ENCODE peak calls at places on chromosomes 3 and 15, in six cellular contexts. One of them, this sample, is unnamed.

GRCh38 chr3:99287876-99288275 is 350.5 kb upstream of the COL8A1 start:
- DNase-seq in AG10803: no peak
- DNase-seq in fibroblast of pulmonary artery: no peak
- DNase-seq in thoracic aorta: no peak
- DNase-seq in A549: no peak
- DNase-seq in cardiac muscle cell: no peak
- DNase-seq in this sample: no peak

GRCh38 chr3:197339841-197340520 is 41.6 kb upstream of the DLG1 start:
- DNase-seq in AG10803: peak
- DNase-seq in fibroblast of pulmonary artery: peak
- DNase-seq in thoracic aorta: no peak
- DNase-seq in A549: no peak
- DNase-seq in cardiac muscle cell: peak
- DNase-seq in this sample: peak

GRCh38 chr15:60179786-60180391 is 175.8 kb downstream of the FOXB1 start:
- DNase-seq in AG10803: peak
- DNase-seq in fibroblast of pulmonary artery: peak
- DNase-seq in thoracic aorta: no peak
- DNase-seq in A549: peak
- DNase-seq in cardiac muscle cell: peak
- DNase-seq in this sample: peak

GRCh38 chr3:77489216-77489615 is 449.3 kb downstream of the ROBO2 start:
- DNase-seq in AG10803: no peak
- DNase-seq in fibroblast of pulmonary artery: no peak
- DNase-seq in thoracic aorta: no peak
- DNase-seq in A549: no peak
- DNase-seq in cardiac muscle cell: no peak
- DNase-seq in this sample: no peak

GRCh38 chr3:105504440-105504951 is 137.8 kb downstream of the ALCAM start:
- DNase-seq in AG10803: no peak
- DNase-seq in fibroblast of pulmonary artery: no peak
- DNase-seq in thoracic aorta: no peak
- DNase-seq in A549: no peak
- DNase-seq in cardiac muscle cell: no peak
- DNase-seq in this sample: no peak

GRCh38 chr3:111173906-111174305 is 102.3 kb downstream of the NECTIN3 start:
- DNase-seq in AG10803: no peak
- DNase-seq in fibroblast of pulmonary artery: no peak
- DNase-seq in thoracic aorta: no peak
- DNase-seq in A549: no peak
- DNase-seq in cardiac muscle cell: no peak
- DNase-seq in this sample: no peak

GRCh38 chr3:24781454-24781853 is 286.8 kb upstream of the THRB start:
- DNase-seq in AG10803: no peak
- DNase-seq in fibroblast of pulmonary artery: no peak
- DNase-seq in thoracic aorta: no peak
- DNase-seq in A549: no peak
- DNase-seq in cardiac muscle cell: no peak
- DNase-seq in this sample: no peak

GRCh38 chr3:141763088-141763750 is at the start of gene GRK7:
- DNase-seq in AG10803: no peak
- DNase-seq in fibroblast of pulmonary artery: no peak
- DNase-seq in thoracic aorta: no peak
- DNase-seq in A549: no peak
- DNase-seq in cardiac muscle cell: no peak
- DNase-seq in this sample: no peak

GRCh38 chr3:194380300-194380699 is 10.8 kb upstream of the LRRC15 start:
- DNase-seq in AG10803: no peak
- DNase-seq in fibroblast of pulmonary artery: no peak
- DNase-seq in thoracic aorta: no peak
- DNase-seq in A549: no peak
- DNase-seq in cardiac muscle cell: no peak
- DNase-seq in this sample: no peak

GRCh38 chr15:35560258-35560657 is 14.3 kb upstream of the DPH6 start:
- DNase-seq in AG10803: no peak
- DNase-seq in fibroblast of pulmonary artery: no peak
- DNase-seq in thoracic aorta: no peak
- DNase-seq in A549: no peak
- DNase-seq in cardiac muscle cell: no peak
- DNase-seq in this sample: no peak

GRCh38 chr15:59276225-59277178 is 69.9 kb downstream of the LDHAL6B start:
- DNase-seq in AG10803: no peak
- DNase-seq in fibroblast of pulmonary artery: no peak
- DNase-seq in thoracic aorta: no peak
- DNase-seq in A549: peak
- DNase-seq in cardiac muscle cell: no peak
- DNase-seq in this sample: no peak

GRCh38 chr3:112304611-112305010 is 10.6 kb upstream of the SLC9C1 start:
- DNase-seq in AG10803: peak
- DNase-seq in fibroblast of pulmonary artery: peak
- DNase-seq in thoracic aorta: no peak
- DNase-seq in A549: no peak
- DNase-seq in cardiac muscle cell: peak
- DNase-seq in this sample: no peak

GRCh38 chr15:46126581-46126980 is 491.8 kb downstream of the SQOR start:
- DNase-seq in AG10803: peak
- DNase-seq in fibroblast of pulmonary artery: peak
- DNase-seq in thoracic aorta: no peak
- DNase-seq in A549: no peak
- DNase-seq in cardiac muscle cell: no peak
- DNase-seq in this sample: no peak

GRCh38 chr15:32936283-32936918 is 218.6 kb downstream of the GREM1 start:
- DNase-seq in AG10803: peak
- DNase-seq in fibroblast of pulmonary artery: peak
- DNase-seq in thoracic aorta: no peak
- DNase-seq in A549: peak
- DNase-seq in cardiac muscle cell: peak
- DNase-seq in this sample: no peak

GRCh38 chr3:43735618-43736017 is 44.9 kb downstream of the ABHD5 start:
- DNase-seq in AG10803: no peak
- DNase-seq in fibroblast of pulmonary artery: no peak
- DNase-seq in thoracic aorta: no peak
- DNase-seq in A549: no peak
- DNase-seq in cardiac muscle cell: no peak
- DNase-seq in this sample: no peak

GRCh38 chr3:50676031-50676705 is 1.4 kb downstream of the DOCK3 start:
- DNase-seq in AG10803: no peak
- DNase-seq in fibroblast of pulmonary artery: no peak
- DNase-seq in thoracic aorta: no peak
- DNase-seq in A549: no peak
- DNase-seq in cardiac muscle cell: no peak
- DNase-seq in this sample: no peak

GRCh38 chr3:154926721-154927120 is 153.4 kb upstream of the MME start:
- DNase-seq in AG10803: peak
- DNase-seq in fibroblast of pulmonary artery: no peak
- DNase-seq in thoracic aorta: no peak
- DNase-seq in A549: no peak
- DNase-seq in cardiac muscle cell: no peak
- DNase-seq in this sample: no peak

GRCh38 chr15:78364233-78364632 is 24.1 kb downstream of the CRABP1 start:
- DNase-seq in AG10803: peak
- DNase-seq in fibroblast of pulmonary artery: no peak
- DNase-seq in thoracic aorta: no peak
- DNase-seq in A549: no peak
- DNase-seq in cardiac muscle cell: no peak
- DNase-seq in this sample: no peak

GRCh38 chr3:69791111-69791510 is 51.8 kb downstream of the MITF start:
- DNase-seq in AG10803: peak
- DNase-seq in fibroblast of pulmonary artery: peak
- DNase-seq in thoracic aorta: peak
- DNase-seq in A549: no peak
- DNase-seq in cardiac muscle cell: peak
- DNase-seq in this sample: peak

GRCh38 chr3:124888482-124889441 is 1.6 kb upstream of the ITGB5 start:
- DNase-seq in AG10803: no peak
- DNase-seq in fibroblast of pulmonary artery: no peak
- DNase-seq in thoracic aorta: no peak
- DNase-seq in A549: no peak
- DNase-seq in cardiac muscle cell: no peak
- DNase-seq in this sample: no peak

GRCh38 chr3:102748646-102749045 is 313.8 kb downstream of the ZPLD1 start:
- DNase-seq in AG10803: no peak
- DNase-seq in fibroblast of pulmonary artery: no peak
- DNase-seq in thoracic aorta: no peak
- DNase-seq in A549: no peak
- DNase-seq in cardiac muscle cell: no peak
- DNase-seq in this sample: no peak

GRCh38 chr15:49521802-49522201 is 98.8 kb downstream of the FGF7 start:
- DNase-seq in AG10803: no peak
- DNase-seq in fibroblast of pulmonary artery: peak
- DNase-seq in thoracic aorta: no peak
- DNase-seq in A549: no peak
- DNase-seq in cardiac muscle cell: peak
- DNase-seq in this sample: no peak

GRCh38 chr3:63863150-63864007 is at the start of the genes ATXN7 and THOC7:
- DNase-seq in AG10803: peak
- DNase-seq in fibroblast of pulmonary artery: peak
- DNase-seq in thoracic aorta: peak
- DNase-seq in A549: peak
- DNase-seq in cardiac muscle cell: peak
- DNase-seq in this sample: no peak

GRCh38 chr3:9397911-9398714 is 698 bp downstream of the SETD5 start:
- DNase-seq in AG10803: peak
- DNase-seq in fibroblast of pulmonary artery: peak
- DNase-seq in thoracic aorta: peak
- DNase-seq in A549: no peak
- DNase-seq in cardiac muscle cell: peak
- DNase-seq in this sample: no peak

DNA sequence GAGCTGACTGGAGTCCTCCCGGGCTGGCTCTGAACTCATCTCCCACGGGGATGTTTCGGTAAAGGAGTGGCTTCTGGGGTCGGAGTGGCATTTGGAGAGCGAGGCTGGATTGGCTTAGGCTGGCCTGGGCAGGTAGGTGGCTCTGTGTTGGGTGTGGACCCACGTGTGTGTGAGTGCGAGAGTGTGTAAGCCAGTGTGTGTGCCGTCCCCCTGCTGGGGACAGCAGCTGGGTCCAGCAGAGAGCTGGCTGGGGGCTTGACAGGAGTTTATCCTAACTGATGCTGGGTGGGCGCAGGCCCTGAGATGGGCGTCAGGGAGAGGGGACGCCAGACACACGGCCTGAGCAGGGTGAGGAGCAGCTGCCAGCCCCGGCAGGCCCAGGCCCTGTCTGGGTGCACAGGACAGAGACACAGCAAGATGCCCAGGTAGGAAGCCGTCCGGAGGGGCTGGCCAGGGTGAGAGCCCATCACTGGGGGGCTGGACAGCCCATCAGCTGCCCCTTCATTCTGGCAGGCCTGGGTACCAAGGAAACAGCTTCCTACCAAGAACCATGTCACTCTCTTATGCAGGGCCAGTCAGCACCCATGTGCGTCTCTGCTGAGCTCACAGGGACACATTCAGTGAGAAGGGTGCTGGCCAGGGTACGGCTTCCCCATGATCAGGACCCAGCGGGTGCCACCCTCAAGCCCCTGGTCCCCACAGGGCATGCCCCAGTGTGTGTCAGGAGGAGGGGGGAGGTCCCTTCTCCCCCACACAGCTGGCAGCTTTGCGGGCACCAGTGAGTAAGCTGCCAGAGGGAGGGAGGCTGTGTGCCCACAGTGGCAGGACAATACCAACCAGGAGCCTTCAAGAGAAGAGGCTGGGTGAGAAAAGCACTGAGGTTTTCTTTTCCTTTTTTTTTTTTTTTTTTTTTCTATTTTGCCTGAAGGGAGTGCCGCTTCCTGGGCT is 1.1 kb downstream of the PAK6 start:
- DNase-seq in AG10803: no peak
- DNase-seq in fibroblast of pulmonary artery: no peak
- DNase-seq in thoracic aorta: no peak
- DNase-seq in A549: no peak
- DNase-seq in cardiac muscle cell: no peak
- DNase-seq in this sample: no peak
- H3K4me3 ChIP-seq in AG10803: no peak
- H3K4me3 ChIP-seq in fibroblast of pulmonary artery: no peak
- H3K4me3 ChIP-seq in thoracic aorta: no peak
- H3K4me3 ChIP-seq in A549: no peak
- H3K4me3 ChIP-seq in cardiac muscle cell: no peak
- H3K4me3 ChIP-seq in this sample: no peak

GRCh38 chr3:13935494-13936094 is 55.7 kb upstream of the WNT7A start:
- DNase-seq in AG10803: no peak
- DNase-seq in fibroblast of pulmonary artery: no peak
- DNase-seq in thoracic aorta: no peak
- DNase-seq in A549: no peak
- DNase-seq in cardiac muscle cell: no peak
- DNase-seq in this sample: no peak

GRCh38 chr3:13931172-13931571 is 51.3 kb upstream of the WNT7A start:
- DNase-seq in AG10803: no peak
- DNase-seq in fibroblast of pulmonary artery: no peak
- DNase-seq in thoracic aorta: no peak
- DNase-seq in A549: no peak
- DNase-seq in cardiac muscle cell: no peak
- DNase-seq in this sample: no peak

GRCh38 chr3:13934315-13934714 is 54.4 kb upstream of the WNT7A start:
- DNase-seq in AG10803: no peak
- DNase-seq in fibroblast of pulmonary artery: no peak
- DNase-seq in thoracic aorta: no peak
- DNase-seq in A549: no peak
- DNase-seq in cardiac muscle cell: no peak
- DNase-seq in this sample: no peak

GRCh38 chr3:13934813-13935212 is 54.9 kb upstream of the WNT7A start:
- DNase-seq in AG10803: no peak
- DNase-seq in fibroblast of pulmonary artery: no peak
- DNase-seq in thoracic aorta: no peak
- DNase-seq in A549: no peak
- DNase-seq in cardiac muscle cell: no peak
- DNase-seq in this sample: no peak

GRCh38 chr3:13932578-13933295 is 52.9 kb upstream of the WNT7A start:
- DNase-seq in AG10803: no peak
- DNase-seq in fibroblast of pulmonary artery: no peak
- DNase-seq in thoracic aorta: no peak
- DNase-seq in A549: no peak
- DNase-seq in cardiac muscle cell: peak
- DNase-seq in this sample: no peak
- H3K4me3 ChIP-seq in AG10803: peak
- H3K4me3 ChIP-seq in fibroblast of pulmonary artery: no peak
- H3K4me3 ChIP-seq in thoracic aorta: peak
- H3K4me3 ChIP-seq in A549: no peak
- H3K4me3 ChIP-seq in cardiac muscle cell: no peak
- H3K4me3 ChIP-seq in this sample: peak

GRCh38 chr3:149969945-149970715 is 565 bp downstream of the PFN2 start:
- DNase-seq in AG10803: peak
- DNase-seq in fibroblast of pulmonary artery: peak
- DNase-seq in thoracic aorta: no peak
- DNase-seq in A549: peak
- DNase-seq in cardiac muscle cell: peak
- DNase-seq in this sample: peak
- H3K4me3 ChIP-seq in AG10803: peak
- H3K4me3 ChIP-seq in fibroblast of pulmonary artery: peak
- H3K4me3 ChIP-seq in thoracic aorta: peak
- H3K4me3 ChIP-seq in A549: peak
- H3K4me3 ChIP-seq in cardiac muscle cell: peak
- H3K4me3 ChIP-seq in this sample: peak

DNA sequence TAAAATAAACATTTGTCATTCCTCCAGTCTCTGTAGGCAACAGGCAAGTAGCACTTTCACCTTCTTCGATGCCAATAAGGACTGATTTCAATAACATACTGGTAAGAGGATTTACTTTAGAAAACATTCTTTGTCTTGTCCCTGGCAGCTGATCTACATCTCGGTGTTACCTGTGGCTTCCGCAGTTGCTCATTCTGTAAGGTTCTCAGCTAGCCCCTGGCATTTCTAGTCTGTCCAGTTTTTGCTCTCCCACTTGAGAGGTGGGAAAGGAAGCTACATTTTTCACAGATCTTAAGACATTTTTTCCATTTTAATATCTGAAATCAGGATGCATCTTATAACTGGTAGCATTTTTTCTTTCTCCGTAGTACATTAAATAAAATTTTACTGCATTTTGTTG is 19.7 kb upstream of the MAP6D1 start:
- DNase-seq in AG10803: no peak
- DNase-seq in fibroblast of pulmonary artery: no peak
- DNase-seq in thoracic aorta: no peak
- DNase-seq in A549: no peak
- DNase-seq in cardiac muscle cell: no peak
- DNase-seq in this sample: no peak
- H3K4me3 ChIP-seq in AG10803: no peak
- H3K4me3 ChIP-seq in fibroblast of pulmonary artery: no peak
- H3K4me3 ChIP-seq in thoracic aorta: no peak
- H3K4me3 ChIP-seq in A549: no peak
- H3K4me3 ChIP-seq in cardiac muscle cell: no peak
- H3K4me3 ChIP-seq in this sample: no peak

This sample was measured in skeletal muscle cell.